ENCODE peak calls at places on chromosomes 7 and 10, in six cellular contexts. One of them, this sample, is unnamed. For H3K4me1, the result is how much of the 10 kb centered on the place peaks cover.

GRCh38 chr10:70330671-70331070 is 46.9 kb upstream of the NPFFR1 start:
- DNase-seq in SJSA1: no peak
- DNase-seq in heart left ventricle: no peak
- DNase-seq in MM.1S: no peak
- DNase-seq in testis: no peak
- DNase-seq in Karpas-422: no peak
- DNase-seq in this sample: no peak

GRCh38 chr7:149325248-149325647 is 63.3 kb downstream of the ZNF783 start:
- DNase-seq in SJSA1: no peak
- DNase-seq in MM.1S: no peak
- DNase-seq in testis: no peak
- DNase-seq in heart left ventricle: no peak
- DNase-seq in Karpas-422: no peak
- DNase-seq in this sample: no peak

GRCh38 chr7:95950698-95951097 is 178.3 kb downstream of the DYNC1I1 start:
- DNase-seq in heart left ventricle: no peak
- DNase-seq in MM.1S: no peak
- DNase-seq in testis: no peak
- DNase-seq in SJSA1: no peak
- DNase-seq in Karpas-422: no peak
- DNase-seq in this sample: no peak

GRCh38 chr7:134789967-134790685 is 10.7 kb downstream of the CALD1 start:
- DNase-seq in MM.1S: no peak
- DNase-seq in testis: peak
- DNase-seq in SJSA1: no peak
- DNase-seq in Karpas-422: no peak
- DNase-seq in heart left ventricle: peak
- DNase-seq in this sample: no peak

GRCh38 chr7:2628137-2628482 is 3.7 kb upstream of the TTYH3 start:
- DNase-seq in SJSA1: no peak
- DNase-seq in testis: no peak
- DNase-seq in Karpas-422: no peak
- DNase-seq in heart left ventricle: no peak
- DNase-seq in MM.1S: no peak
- DNase-seq in this sample: no peak

GRCh38 chr10:24793648-24794379 is 70.1 kb upstream of the ARHGAP21 start:
- DNase-seq in testis: no peak
- DNase-seq in Karpas-422: no peak
- DNase-seq in heart left ventricle: no peak
- DNase-seq in SJSA1: no peak
- DNase-seq in MM.1S: no peak
- DNase-seq in this sample: no peak

GRCh38 chr7:95335093-95335492 is 10.8 kb upstream of the PON1 start:
- DNase-seq in MM.1S: no peak
- DNase-seq in testis: no peak
- DNase-seq in SJSA1: no peak
- DNase-seq in heart left ventricle: no peak
- DNase-seq in Karpas-422: no peak
- DNase-seq in this sample: no peak

GRCh38 chr7:83579740-83580139 is 69.2 kb downstream of the SEMA3E start:
- DNase-seq in testis: no peak
- DNase-seq in Karpas-422: no peak
- DNase-seq in MM.1S: no peak
- DNase-seq in heart left ventricle: no peak
- DNase-seq in SJSA1: no peak
- DNase-seq in this sample: no peak

GRCh38 chr7:90411510-90411909 is 8.2 kb downstream of the CLDN12 start:
- DNase-seq in heart left ventricle: no peak
- DNase-seq in testis: no peak
- DNase-seq in Karpas-422: no peak
- DNase-seq in SJSA1: no peak
- DNase-seq in MM.1S: no peak
- DNase-seq in this sample: no peak

GRCh38 chr10:29007748-29008610 is 280.9 kb upstream of the LYZL1 start:
- DNase-seq in heart left ventricle: no peak
- DNase-seq in MM.1S: no peak
- DNase-seq in Karpas-422: no peak
- DNase-seq in testis: peak
- DNase-seq in SJSA1: no peak
- DNase-seq in this sample: no peak

GRCh38 chr10:69883256-69883655 is 81.5 kb downstream of the COL13A1 start:
- DNase-seq in Karpas-422: peak
- DNase-seq in SJSA1: no peak
- DNase-seq in heart left ventricle: no peak
- DNase-seq in testis: no peak
- DNase-seq in MM.1S: no peak
- DNase-seq in this sample: no peak

GRCh38 chr7:121079425-121080169 is 91.1 kb downstream of the CPED1 start:
- DNase-seq in testis: no peak
- DNase-seq in MM.1S: no peak
- DNase-seq in Karpas-422: no peak
- DNase-seq in heart left ventricle: no peak
- DNase-seq in SJSA1: no peak
- DNase-seq in this sample: no peak

GRCh38 chr7:104978460-104978859 is 35.5 kb upstream of the KMT2E start:
- DNase-seq in SJSA1: no peak
- DNase-seq in MM.1S: no peak
- DNase-seq in heart left ventricle: peak
- DNase-seq in Karpas-422: no peak
- DNase-seq in testis: peak
- DNase-seq in this sample: no peak

GRCh38 chr7:46229409-46229808 is 308.3 kb upstream of the IGFBP3 start:
- DNase-seq in heart left ventricle: no peak
- DNase-seq in Karpas-422: no peak
- DNase-seq in testis: no peak
- DNase-seq in MM.1S: no peak
- DNase-seq in SJSA1: no peak
- DNase-seq in this sample: no peak

GRCh38 chr10:14547826-14548225 is 217.1 kb upstream of the FRMD4A start:
- DNase-seq in MM.1S: no peak
- DNase-seq in heart left ventricle: no peak
- DNase-seq in Karpas-422: no peak
- DNase-seq in SJSA1: no peak
- DNase-seq in testis: no peak
- DNase-seq in this sample: no peak

GRCh38 chr10:42553064-42553407 is 85.3 kb downstream of the ZNF33B start:
- DNase-seq in SJSA1: no peak
- DNase-seq in MM.1S: no peak
- DNase-seq in Karpas-422: no peak
- DNase-seq in heart left ventricle: no peak
- DNase-seq in testis: no peak
- DNase-seq in this sample: no peak

GRCh38 chr10:526651-527312 is 162.7 kb downstream of the DIP2C start:
- DNase-seq in MM.1S: no peak
- DNase-seq in Karpas-422: peak
- DNase-seq in SJSA1: no peak
- DNase-seq in heart left ventricle: no peak
- DNase-seq in testis: no peak
- DNase-seq in this sample: no peak

GRCh38 chr7:10739401-10739800 is 234.3 kb upstream of the PHF14 start:
- DNase-seq in SJSA1: no peak
- DNase-seq in MM.1S: no peak
- DNase-seq in testis: no peak
- DNase-seq in Karpas-422: no peak
- DNase-seq in heart left ventricle: no peak
- DNase-seq in this sample: no peak

GRCh38 chr10:110821508-110821907 is 50.2 kb upstream of the PDCD4 start:
- DNase-seq in heart left ventricle: peak
- DNase-seq in SJSA1: no peak
- DNase-seq in MM.1S: no peak
- DNase-seq in Karpas-422: no peak
- DNase-seq in testis: peak
- DNase-seq in this sample: no peak
- H3K4me1 ChIP-seq in heart left ventricle: under half
- H3K4me1 ChIP-seq in SJSA1: under half
- H3K4me1 ChIP-seq in MM.1S: under half
- H3K4me1 ChIP-seq in Karpas-422: under half
- H3K4me1 ChIP-seq in testis: under half
- H3K4me1 ChIP-seq in this sample: under half

GRCh38 chr10:123855013-123855684 is 36.5 kb downstream of the CPXM2 start:
- DNase-seq in SJSA1: peak
- DNase-seq in MM.1S: no peak
- DNase-seq in testis: no peak
- DNase-seq in Karpas-422: no peak
- DNase-seq in heart left ventricle: no peak
- DNase-seq in this sample: no peak
- H3K4me1 ChIP-seq in SJSA1: under half
- H3K4me1 ChIP-seq in MM.1S: under half
- H3K4me1 ChIP-seq in testis: under half
- H3K4me1 ChIP-seq in Karpas-422: under half
- H3K4me1 ChIP-seq in heart left ventricle: under half
- H3K4me1 ChIP-seq in this sample: under half

DNA sequence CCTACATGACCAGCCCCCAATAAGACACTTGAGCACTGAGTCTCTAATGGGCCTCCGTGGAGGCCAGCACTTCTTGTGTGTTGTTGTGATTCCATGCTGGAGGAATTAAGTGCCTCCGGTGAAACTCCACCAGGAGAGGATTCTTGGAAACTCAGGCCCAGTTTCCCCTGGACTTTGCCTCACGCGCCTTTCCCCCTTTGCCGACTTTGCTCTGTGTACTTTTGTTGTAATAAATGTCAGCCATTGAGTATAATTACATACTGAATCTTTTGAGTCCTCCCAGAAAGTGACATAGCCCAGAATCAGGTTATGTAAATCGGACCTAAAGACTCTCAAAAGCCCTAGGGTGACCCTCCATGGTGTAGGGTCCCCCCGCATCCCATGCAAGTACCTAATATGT is 82.4 kb downstream of the DLG5 start:
- DNase-seq in heart left ventricle: no peak
- DNase-seq in testis: no peak
- DNase-seq in Karpas-422: no peak
- DNase-seq in SJSA1: no peak
- DNase-seq in MM.1S: no peak
- DNase-seq in this sample: no peak
- H3K4me1 ChIP-seq in heart left ventricle: under half
- H3K4me1 ChIP-seq in testis: under half
- H3K4me1 ChIP-seq in Karpas-422: under half
- H3K4me1 ChIP-seq in SJSA1: under half
- H3K4me1 ChIP-seq in MM.1S: under half
- H3K4me1 ChIP-seq in this sample: under half

GRCh38 chr10:103678104-103678526 is 177.3 kb downstream of the SH3PXD2A start:
- DNase-seq in testis: peak
- DNase-seq in MM.1S: peak
- DNase-seq in SJSA1: peak
- DNase-seq in Karpas-422: peak
- DNase-seq in heart left ventricle: peak
- DNase-seq in this sample: peak

GRCh38 chr10:103679096-103679790 is 176.1 kb downstream of the SH3PXD2A start:
- DNase-seq in MM.1S: no peak
- DNase-seq in heart left ventricle: no peak
- DNase-seq in testis: no peak
- DNase-seq in Karpas-422: no peak
- DNase-seq in SJSA1: no peak
- DNase-seq in this sample: no peak

GRCh38 chr10:103682042-103682441 is 173.3 kb downstream of the SH3PXD2A start:
- DNase-seq in MM.1S: no peak
- DNase-seq in SJSA1: no peak
- DNase-seq in heart left ventricle: no peak
- DNase-seq in Karpas-422: no peak
- DNase-seq in testis: no peak
- DNase-seq in this sample: no peak

GRCh38 chr10:103682631-103683030 is 172.7 kb downstream of the SH3PXD2A start:
- DNase-seq in MM.1S: no peak
- DNase-seq in testis: no peak
- DNase-seq in Karpas-422: no peak
- DNase-seq in SJSA1: no peak
- DNase-seq in heart left ventricle: no peak
- DNase-seq in this sample: no peak

DNA sequence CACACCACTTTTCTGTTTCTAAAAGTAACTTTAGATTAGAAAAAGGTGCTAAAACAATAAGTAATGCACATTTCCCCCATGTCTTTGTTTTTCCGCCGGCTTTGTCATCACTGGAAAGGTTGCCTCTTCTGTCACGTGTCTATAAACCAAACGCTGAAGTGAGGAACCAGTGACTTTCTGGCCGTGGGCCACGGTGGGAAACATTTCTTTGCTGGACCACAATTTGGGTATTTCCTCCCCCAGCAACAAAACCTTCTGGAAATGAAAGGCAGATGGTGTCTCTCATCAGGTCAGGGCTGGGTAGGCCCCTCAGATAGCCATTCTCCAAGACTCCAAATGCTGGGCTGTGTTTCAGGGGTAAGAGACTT is 174.5 kb downstream of the SH3PXD2A start:
- DNase-seq in MM.1S: no peak
- DNase-seq in Karpas-422: no peak
- DNase-seq in heart left ventricle: no peak
- DNase-seq in SJSA1: no peak
- DNase-seq in testis: no peak
- DNase-seq in this sample: no peak
- H3K4me1 ChIP-seq in MM.1S: under half
- H3K4me1 ChIP-seq in Karpas-422: under half
- H3K4me1 ChIP-seq in heart left ventricle: under half
- H3K4me1 ChIP-seq in SJSA1: under half
- H3K4me1 ChIP-seq in testis: under half
- H3K4me1 ChIP-seq in this sample: under half

GRCh38 chr7:32045228-32045627 is 25.0 kb downstream of the PDE1C start:
- DNase-seq in Karpas-422: no peak
- DNase-seq in SJSA1: no peak
- DNase-seq in MM.1S: no peak
- DNase-seq in testis: no peak
- DNase-seq in heart left ventricle: no peak
- DNase-seq in this sample: no peak

GRCh38 chr7:32047801-32048200 is 22.4 kb downstream of the PDE1C start:
- DNase-seq in testis: no peak
- DNase-seq in Karpas-422: no peak
- DNase-seq in SJSA1: no peak
- DNase-seq in MM.1S: no peak
- DNase-seq in heart left ventricle: no peak
- DNase-seq in this sample: no peak

GRCh38 chr7:32044739-32045138 is 25.5 kb downstream of the PDE1C start:
- DNase-seq in Karpas-422: no peak
- DNase-seq in SJSA1: no peak
- DNase-seq in MM.1S: no peak
- DNase-seq in testis: no peak
- DNase-seq in heart left ventricle: no peak
- DNase-seq in this sample: no peak

GRCh38 chr7:32048970-32049369 is 21.2 kb downstream of the PDE1C start:
- DNase-seq in Karpas-422: no peak
- DNase-seq in testis: no peak
- DNase-seq in heart left ventricle: no peak
- DNase-seq in SJSA1: no peak
- DNase-seq in MM.1S: no peak
- DNase-seq in this sample: no peak

GRCh38 chr7:32047075-32047474 is 23.1 kb downstream of the PDE1C start:
- DNase-seq in Karpas-422: no peak
- DNase-seq in heart left ventricle: no peak
- DNase-seq in testis: no peak
- DNase-seq in MM.1S: no peak
- DNase-seq in SJSA1: no peak
- DNase-seq in this sample: no peak
- H3K4me1 ChIP-seq in Karpas-422: under half
- H3K4me1 ChIP-seq in heart left ventricle: under half
- H3K4me1 ChIP-seq in testis: under half
- H3K4me1 ChIP-seq in MM.1S: under half
- H3K4me1 ChIP-seq in SJSA1: under half
- H3K4me1 ChIP-seq in this sample: under half

GRCh38 chr7:44999245-45000095 is 531 bp upstream of the CCM2 start:
- DNase-seq in MM.1S: peak
- DNase-seq in testis: peak
- DNase-seq in heart left ventricle: peak
- DNase-seq in SJSA1: peak
- DNase-seq in Karpas-422: peak
- DNase-seq in this sample: peak
- H3K4me1 ChIP-seq in MM.1S: under half
- H3K4me1 ChIP-seq in testis: under half
- H3K4me1 ChIP-seq in heart left ventricle: under half
- H3K4me1 ChIP-seq in SJSA1: under half
- H3K4me1 ChIP-seq in Karpas-422: half or more
- H3K4me1 ChIP-seq in this sample: half or more

GRCh38 chr10:103120977-103121735 is 71.9 kb downstream of the NT5C2 start:
- DNase-seq in SJSA1: no peak
- DNase-seq in MM.1S: no peak
- DNase-seq in heart left ventricle: no peak
- DNase-seq in testis: no peak
- DNase-seq in Karpas-422: no peak
- DNase-seq in this sample: no peak
- H3K4me1 ChIP-seq in SJSA1: under half
- H3K4me1 ChIP-seq in MM.1S: under half
- H3K4me1 ChIP-seq in heart left ventricle: under half
- H3K4me1 ChIP-seq in testis: under half
- H3K4me1 ChIP-seq in Karpas-422: under half
- H3K4me1 ChIP-seq in this sample: under half

This sample was measured in CD4-positive, CD25-positive, alpha-beta regulatory T cell.